ENCODE peak calls at places on chromosomes 2 and 18, in four cellular contexts. E, Y, Z and K are unnamed samples.

GRCh38 chr2:238505119-238505891 is 78.6 kb downstream of the ASB1 start:
- DNase-seq in E (no peak), Y (peak), Z (peak), K (peak)

GRCh38 chr2:118254117-118254516 is 165.8 kb downstream of the INSIG2 start:
- DNase-seq in E (no peak), Y (no peak), Z (no peak), K (no peak)

GRCh38 chr2:112579280-112579679 is 5.1 kb upstream of the CHCHD5 start:
- DNase-seq in E (peak), Y (no peak), Z (no peak), K (peak)

GRCh38 chr2:157874278-157874825 is 1.8 kb downstream of the ACVR1 start:
- DNase-seq in E (no peak), Y (no peak), Z (no peak), K (no peak)

GRCh38 chr2:237431372-237431771 is 17.4 kb upstream of the COL6A3 start:
- DNase-seq in E (no peak), Y (no peak), Z (no peak), K (peak)

GRCh38 chr18:334575-335132 is 66.8 kb upstream of the THOC1 start:
- DNase-seq in E (no peak), Y (no peak), Z (no peak), K (no peak)

GRCh38 chr2:207771421-207771820 is 1.7 kb upstream of the FZD5 start:
- DNase-seq in E (no peak), Y (no peak), Z (no peak), K (no peak)

GRCh38 chr2:200308421-200309295 is 2.2 kb downstream of the SPATS2L start:
- DNase-seq in E (no peak), Y (no peak), Z (no peak), K (peak)

GRCh38 chr2:219636144-219636915 is 8.9 kb downstream of the SLC4A3 start:
- DNase-seq in E (no peak), Y (no peak), Z (no peak), K (no peak)

GRCh38 chr2:26581991-26582842 is 58.9 kb downstream of the CIB4 start:
- DNase-seq in E (no peak), Y (no peak), Z (no peak), K (no peak)

GRCh38 chr2:121595012-121595891 is 54.0 kb downstream of the CLASP1 start:
- DNase-seq in E (no peak), Y (no peak), Z (no peak), K (no peak)

GRCh38 chr18:23276456-23276855 is 141.2 kb downstream of the CABLES1 start:
- DNase-seq in E (no peak), Y (no peak), Z (no peak), K (no peak)

GRCh38 chr2:46197672-46198071 is 99.5 kb upstream of the EPAS1 start:
- DNase-seq in E (no peak), Y (no peak), Z (no peak), K (no peak)

GRCh38 chr2:196481323-196481695 is 158.2 kb upstream of the CCDC150 start:
- DNase-seq in E (no peak), Y (no peak), Z (no peak), K (peak)

GRCh38 chr2:236853558-236853957 is 232.1 kb upstream of the COPS8 start:
- DNase-seq in E (no peak), Y (no peak), Z (no peak), K (no peak)

GRCh38 chr2:120969613-120970355 is 234.1 kb downstream of the GLI2 start:
- DNase-seq in E (no peak), Y (no peak), Z (no peak), K (no peak)

GRCh38 chr18:55381277-55381676 is 206.7 kb downstream of the TCF4 start:
- DNase-seq in E (no peak), Y (no peak), Z (no peak), K (peak)

GRCh38 chr18:36067118-36067957 is at the start of gene RPRD1A:
- DNase-seq in E (peak), Y (peak), Z (peak), K (peak)

GRCh38 chr2:56337342-56337741 is 153.6 kb downstream of the CCDC85A start:
- DNase-seq in E (no peak), Y (no peak), Z (no peak), K (no peak)

GRCh38 chr18:13500891-13501887 is 225.2 kb downstream of the FAM210A start:
- DNase-seq in E (peak), Y (no peak), Z (no peak), K (peak)

GRCh38 chr2:15146960-15147359 is 414.2 kb downstream of the NBAS start:
- DNase-seq in E (peak), Y (no peak), Z (no peak), K (no peak)

GRCh38 chr2:56192664-56193305 is 9.0 kb downstream of the CCDC85A start:
- DNase-seq in E (no peak), Y (no peak), Z (no peak), K (no peak)

GRCh38 chr2:70733428-70734185 is 34.4 kb downstream of the ADD2 start:
- DNase-seq in E (no peak), Y (no peak), Z (no peak), K (no peak)
- H3K27ac ChIP-seq in E (no peak), Y (no peak), Z (no peak), K (no peak)

GRCh38 chr2:10688921-10689807 is 611 bp downstream of the NOL10 start:
- DNase-seq in E (no peak), Y (no peak), Z (no peak), K (no peak)
- TF ChIP-seq MAZ in E (no peak), Y (no peak), Z (no peak), K (no peak)

GRCh38 chr2:239663364-239663924 is 262.6 kb upstream of the HDAC4 start:
- DNase-seq in E (no peak), Y (no peak), Z (no peak), K (no peak)

GRCh38 chr2:239662413-239663120 is 261.7 kb upstream of the HDAC4 start:
- DNase-seq in E (no peak), Y (no peak), Z (no peak), K (no peak)

GRCh38 chr2:239657992-239658391 is 257.2 kb upstream of the HDAC4 start:
- DNase-seq in E (no peak), Y (no peak), Z (no peak), K (no peak)

GRCh38 chr2:239661334-239662312 is 260.8 kb upstream of the HDAC4 start:
- DNase-seq in E (no peak), Y (no peak), Z (no peak), K (no peak)

GRCh38 chr2:239660390-239661228 is 259.8 kb upstream of the HDAC4 start:
- DNase-seq in E (no peak), Y (no peak), Z (no peak), K (no peak)
- H3K27ac ChIP-seq in E (no peak), Y (no peak), Z (no peak), K (no peak)

GRCh38 chr2:10028988-10029874 is 14.1 kb upstream of the KLF11 start:
- DNase-seq in E (no peak), Y (peak), Z (no peak), K (no peak)
- TF ChIP-seq MAZ in E (no peak), Y (peak), Z (no peak), K (no peak)

GRCh38 chr2:28643911-28644334 is 107.7 kb upstream of the PPP1CB start:
- DNase-seq in E (no peak), Y (no peak), Z (no peak), K (peak)
- H3K27ac ChIP-seq in E (peak), Y (no peak), Z (no peak), K (no peak)

GRCh38 chr2:43356774-43357173 is 130.4 kb upstream of the ZFP36L2 start:
- DNase-seq in E (no peak), Y (no peak), Z (no peak), K (peak)
- TF ChIP-seq MAZ in E (no peak), Y (no peak), Z (no peak), K (no peak)

DNA sequence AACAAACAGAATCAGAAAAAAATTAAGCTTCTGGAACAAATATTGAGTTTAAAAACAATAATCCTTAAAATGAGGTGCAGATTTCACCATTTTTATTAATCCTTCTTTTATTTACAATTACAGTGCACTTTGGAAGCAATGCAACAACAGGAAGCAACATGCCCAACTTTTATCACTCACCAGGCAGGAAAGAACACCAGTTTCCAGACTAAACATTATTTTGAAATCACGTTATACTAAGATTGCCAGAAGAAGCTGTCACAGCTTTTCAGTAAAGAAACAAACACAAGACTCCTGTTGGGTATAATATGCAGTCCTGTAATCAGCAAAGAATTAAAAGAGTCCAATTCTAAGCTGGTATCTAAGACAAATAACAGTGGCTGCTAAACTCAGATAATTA is 137.9 kb upstream of the ZC3H15 start:
- DNase-seq in E (no peak), Y (no peak), Z (no peak), K (no peak)
- H3K27ac ChIP-seq in E (no peak), Y (no peak), Z (no peak), K (no peak)

GRCh38 chr18:26480897-26481795 is 67.2 kb downstream of the KCTD1 start:
- DNase-seq in E (peak), Y (no peak), Z (peak), K (peak)

GRCh38 chr18:26479686-26480079 is 68.7 kb downstream of the KCTD1 start:
- DNase-seq in E (no peak), Y (no peak), Z (no peak), K (peak)

GRCh38 chr18:26476697-26477096 is 71.7 kb downstream of the KCTD1 start:
- DNase-seq in E (no peak), Y (no peak), Z (no peak), K (no peak)

GRCh38 chr18:26479065-26479685 is 69.2 kb downstream of the KCTD1 start:
- DNase-seq in E (no peak), Y (no peak), Z (no peak), K (no peak)

DNA sequence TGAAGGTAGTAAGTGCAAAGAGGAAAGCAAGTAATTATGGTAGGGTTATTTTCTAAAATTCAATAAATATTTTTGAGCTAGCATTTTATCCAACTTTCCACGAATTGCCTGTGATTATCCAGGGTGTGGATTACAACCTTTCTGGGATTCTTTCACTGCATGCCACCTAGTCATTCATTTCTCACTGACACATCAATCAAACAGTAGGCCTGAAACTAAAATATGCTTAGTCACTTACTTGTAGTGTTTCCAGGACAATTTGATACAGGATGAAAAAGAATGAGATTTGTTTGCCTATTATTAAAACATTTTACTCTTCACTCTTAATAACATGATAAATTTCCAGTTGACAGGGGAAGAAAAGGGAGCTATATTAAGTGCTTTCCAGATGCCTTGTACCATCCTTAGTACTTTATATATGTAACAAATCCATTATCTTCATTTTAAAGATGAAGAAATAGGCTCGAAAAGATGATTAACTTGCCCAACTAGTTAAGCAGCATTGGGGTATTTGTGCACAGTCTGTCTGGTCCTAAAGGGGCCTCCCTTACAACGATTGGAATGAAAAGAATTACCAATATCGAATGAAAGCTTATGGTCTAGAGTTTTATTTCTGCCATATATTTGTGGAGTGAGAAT is 70.4 kb downstream of the KCTD1 start:
- DNase-seq in E (peak), Y (no peak), Z (no peak), K (no peak)
- TF ChIP-seq MAZ in E (no peak), Y (no peak), Z (no peak), K (no peak)

GRCh38 chr2:176138526-176139169 is 9.1 kb downstream of the HOXD8 start:
- DNase-seq in E (no peak), Y (no peak), Z (no peak), K (no peak)
- H3K27ac ChIP-seq in E (no peak), Y (no peak), Z (no peak), K (no peak)

GRCh38 chr18:79964330-79965118 is at the start of gene HSBP1L1:
- DNase-seq in E (peak), Y (no peak), Z (peak), K (no peak)
- TF ChIP-seq MAZ in E (no peak), Y (no peak), Z (peak), K (peak)